ENCODE peak calls at places on chromosomes 16 and 17, in ten cellular contexts. Z is lower lobe of right lung; B is breast epithelium; N is MM.1S; X is right cardiac atrium; V is upper lobe of right lung; U is cardiac muscle cell; Y is left ventricle myocardium inferior; J is aorta; I is effector memory CD4-positive, alpha-beta T cell. O is an unnamed sample.

GRCh38 chr17:52536466-52536865 is 378.0 kb upstream of the CA10 start:
- DNase-seq in Z (no peak), B (no peak), N (no peak), X (peak), V (no peak), U (no peak), Y (peak), J (no peak), I (no peak), O (no peak)

GRCh38 chr17:40068917-40069750 is 6.4 kb downstream of the THRA start:
- DNase-seq in Z (peak), B (peak), N (peak), X (peak), V (peak), U (peak), Y (peak), J (peak), I (peak), O (peak)

GRCh38 chr16:48617711-48618148 is 7.8 kb upstream of the N4BP1 start:
- DNase-seq in Z (peak), B (no peak), N (no peak), X (peak), V (no peak), U (peak), Y (peak), J (peak), I (no peak), O (no peak)

GRCh38 chr16:65373095-65373494 is 251.2 kb upstream of the CDH11 start:
- DNase-seq in Z (no peak), B (no peak), N (no peak), X (no peak), V (no peak), U (peak), Y (no peak), J (no peak), I (no peak), O (no peak)

GRCh38 chr17:53168413-53168812 is 654.3 kb upstream of the KIF2B start:
- DNase-seq in Z (no peak), B (no peak), N (peak), X (no peak), V (no peak), U (no peak), Y (no peak), J (no peak), I (no peak), O (no peak)

GRCh38 chr17:8225813-8226535 is 15.6 kb upstream of the AURKB start:
- DNase-seq in Z (peak), B (no peak), N (no peak), X (peak), V (no peak), U (peak), Y (no peak), J (no peak), I (peak), O (peak)

GRCh38 chr17:72516772-72517399 is 396.1 kb downstream of the SOX9 start:
- DNase-seq in Z (no peak), B (no peak), N (no peak), X (peak), V (no peak), U (peak), Y (no peak), J (no peak), I (no peak), O (no peak)

GRCh38 chr16:49664221-49665215 is 191.4 kb downstream of the ZNF423 start:
- DNase-seq in Z (no peak), B (no peak), N (no peak), X (peak), V (no peak), U (peak), Y (peak), J (peak), I (no peak), O (no peak)

GRCh38 chr17:36746654-36747053 is 145.3 kb downstream of the MRM1 start:
- DNase-seq in Z (no peak), B (no peak), N (no peak), X (no peak), V (no peak), U (no peak), Y (no peak), J (no peak), I (no peak), O (no peak)

GRCh38 chr17:19654342-19654886 is 5.9 kb downstream of the ALDH3A2 start:
- DNase-seq in Z (no peak), B (no peak), N (no peak), X (no peak), V (no peak), U (no peak), Y (no peak), J (no peak), I (no peak), O (no peak)

GRCh38 chr17:76542566-76542971 is 2.7 kb downstream of the PRCD start:
- DNase-seq in Z (no peak), B (no peak), N (no peak), X (no peak), V (peak), U (no peak), Y (peak), J (no peak), I (no peak), O (no peak)

GRCh38 chr17:74737299-74738050 is 419 bp downstream of the RAB37 start:
- DNase-seq in Z (no peak), B (no peak), N (peak), X (no peak), V (no peak), U (peak), Y (no peak), J (peak), I (no peak), O (no peak)

GRCh38 chr16:1863681-1864460 is 8.1 kb downstream of the MEIOB start:
- DNase-seq in Z (no peak), B (no peak), N (peak), X (no peak), V (no peak), U (peak), Y (no peak), J (no peak), I (no peak), O (no peak)

GRCh38 chr17:68356949-68357455 is 65.7 kb downstream of the ARSG start:
- DNase-seq in Z (no peak), B (no peak), N (no peak), X (no peak), V (no peak), U (no peak), Y (no peak), J (no peak), I (no peak), O (no peak)

GRCh38 chr16:83898463-83899271 is at the start of gene MLYCD:
- DNase-seq in Z (peak), B (peak), N (peak), X (peak), V (peak), U (peak), Y (peak), J (peak), I (peak), O (peak)

GRCh38 chr16:54370653-54371052 is 84.1 kb upstream of the IRX3 start:
- DNase-seq in Z (peak), B (no peak), N (no peak), X (peak), V (peak), U (peak), Y (peak), J (no peak), I (no peak), O (no peak)

GRCh38 chr17:81365601-81366585 is 29.4 kb upstream of the BAHCC1 start:
- DNase-seq in Z (peak), B (peak), N (no peak), X (no peak), V (peak), U (peak), Y (no peak), J (peak), I (no peak), O (no peak)

GRCh38 chr16:85836706-85837582 is 37.4 kb downstream of the COX4I1 start:
- DNase-seq in Z (peak), B (no peak), N (no peak), X (no peak), V (no peak), U (no peak), Y (no peak), J (peak), I (no peak), O (no peak)

GRCh38 chr16:19914877-19915276 is 30.2 kb upstream of the GPRC5B start:
- DNase-seq in Z (no peak), B (no peak), N (no peak), X (no peak), V (no peak), U (no peak), Y (no peak), J (no peak), I (no peak), O (no peak)

GRCh38 chr17:14337596-14338079 is 36.8 kb downstream of the HS3ST3B1 start:
- DNase-seq in Z (no peak), B (no peak), N (no peak), X (no peak), V (no peak), U (no peak), Y (no peak), J (no peak), I (no peak), O (no peak)

DNA sequence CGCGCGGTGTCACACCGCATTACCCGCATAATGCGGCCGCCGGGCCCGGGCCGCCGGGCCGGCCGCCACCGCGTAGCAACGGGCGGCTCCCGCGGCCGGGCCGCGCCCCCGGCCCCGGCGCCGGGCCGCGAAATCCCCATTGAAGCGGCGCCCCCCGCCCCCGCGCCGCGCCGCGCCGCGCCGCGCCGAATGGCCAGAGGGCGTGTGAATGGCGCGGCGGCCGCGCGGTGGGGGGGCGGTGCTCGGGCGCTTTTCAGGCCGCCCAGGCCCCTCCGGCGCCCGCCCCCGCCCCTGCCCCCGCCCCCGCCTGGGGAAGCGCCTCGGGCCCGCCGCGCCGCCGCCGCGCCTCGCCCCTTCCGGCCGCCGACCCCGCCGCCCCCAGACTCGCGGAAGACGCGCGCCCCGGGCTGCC is 46.9 kb downstream of the WNT3 start:
- DNase-seq in Z (peak), B (no peak), N (no peak), X (peak), V (no peak), U (peak), Y (no peak), J (no peak), I (no peak), O (no peak)
- H3K27ac ChIP-seq in Z (peak), B (peak), N (no peak), X (no peak), V (no peak), U (peak), Y (peak), J (no peak), I (no peak), O (no peak)

GRCh38 chr16:51431517-51432241 is 280.6 kb upstream of the SALL1 start:
- DNase-seq in Z (no peak), B (no peak), N (peak), X (no peak), V (no peak), U (peak), Y (no peak), J (no peak), I (no peak), O (no peak)

GRCh38 chr16:51429041-51429440 is 278.0 kb upstream of the SALL1 start:
- DNase-seq in Z (no peak), B (no peak), N (no peak), X (no peak), V (no peak), U (no peak), Y (no peak), J (no peak), I (no peak), O (no peak)

GRCh38 chr16:51430716-51431369 is 279.8 kb upstream of the SALL1 start:
- DNase-seq in Z (no peak), B (no peak), N (no peak), X (no peak), V (no peak), U (no peak), Y (no peak), J (no peak), I (no peak), O (no peak)

GRCh38 chr16:51427081-51427480 is 276.0 kb upstream of the SALL1 start:
- DNase-seq in Z (no peak), B (no peak), N (no peak), X (no peak), V (no peak), U (no peak), Y (no peak), J (no peak), I (no peak), O (no peak)

GRCh38 chr16:51426276-51426675 is 275.2 kb upstream of the SALL1 start:
- DNase-seq in Z (no peak), B (no peak), N (no peak), X (no peak), V (no peak), U (no peak), Y (no peak), J (no peak), I (no peak), O (no peak)
- H3K27ac ChIP-seq in Z (no peak), B (no peak), N (no peak), X (no peak), V (no peak), U (no peak), Y (no peak), J (no peak), I (no peak), O (no peak)

GRCh38 chr17:2232244-2232638 is 71.3 kb downstream of the SMG6 start:
- DNase-seq in Z (no peak), B (no peak), N (no peak), X (no peak), V (no peak), U (peak), Y (no peak), J (no peak), I (no peak), O (no peak)

GRCh38 chr17:2237521-2237921 is 66.1 kb downstream of the SMG6 start:
- DNase-seq in Z (no peak), B (no peak), N (no peak), X (peak), V (no peak), U (peak), Y (peak), J (peak), I (no peak), O (no peak)

GRCh38 chr17:2230877-2231276 is 72.7 kb downstream of the SMG6 start:
- DNase-seq in Z (no peak), B (no peak), N (no peak), X (no peak), V (no peak), U (no peak), Y (no peak), J (no peak), I (no peak), O (no peak)

GRCh38 chr17:2235792-2236365 is 67.7 kb downstream of the SMG6 start:
- DNase-seq in Z (no peak), B (no peak), N (no peak), X (peak), V (no peak), U (peak), Y (peak), J (no peak), I (no peak), O (no peak)

GRCh38 chr17:2233441-2233947 is 70.1 kb downstream of the SMG6 start:
- DNase-seq in Z (no peak), B (no peak), N (no peak), X (peak), V (no peak), U (peak), Y (peak), J (no peak), I (no peak), O (no peak)
- H3K27ac ChIP-seq in Z (peak), B (peak), N (no peak), X (peak), V (peak), U (no peak), Y (peak), J (no peak), I (no peak), O (no peak)

GRCh38 chr17:42529054-42529453 is 7.0 kb upstream of the NAGLU start:
- DNase-seq in Z (no peak), B (no peak), N (no peak), X (no peak), V (no peak), U (no peak), Y (no peak), J (peak), I (no peak), O (no peak)
- H3K27ac ChIP-seq in Z (no peak), B (no peak), N (no peak), X (no peak), V (no peak), U (no peak), Y (no peak), J (no peak), I (no peak), O (no peak)

DNA sequence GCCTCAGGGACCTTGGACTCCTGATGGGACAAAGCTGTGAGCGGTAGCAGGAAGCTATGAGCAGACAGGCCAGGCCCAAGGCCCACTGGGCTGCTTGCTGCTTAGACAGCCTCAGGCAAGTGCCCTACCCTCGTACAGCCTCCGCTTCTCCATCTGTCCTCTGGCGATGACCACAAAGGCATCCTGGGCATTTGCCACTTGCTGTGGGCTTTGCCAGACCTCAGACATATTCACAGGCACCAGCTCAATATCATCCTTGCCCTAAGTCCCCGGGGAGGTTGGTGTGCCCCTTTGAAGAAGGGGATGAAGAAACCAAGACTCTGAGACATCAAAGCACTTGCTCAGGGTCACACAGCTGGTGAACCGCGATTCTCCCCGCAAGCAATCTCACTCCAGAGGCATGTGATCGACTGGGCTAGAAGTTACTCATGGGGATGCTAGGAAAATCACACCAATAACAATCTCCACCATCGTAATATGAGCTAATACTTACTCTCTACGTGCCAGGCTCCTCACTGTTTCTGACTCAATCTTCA is 21.7 kb downstream of the PPL start:
- DNase-seq in Z (no peak), B (no peak), N (no peak), X (no peak), V (no peak), U (peak), Y (no peak), J (no peak), I (no peak), O (no peak)
- H3K27ac ChIP-seq in Z (no peak), B (peak), N (no peak), X (no peak), V (no peak), U (no peak), Y (no peak), J (no peak), I (no peak), O (no peak)

O was measured in naive thymus-derived CD4-positive, alpha-beta T cell.